ENCODE peak calls at places on chromosome 21, in ten cellular contexts. One of them, this sample, is unnamed.

GRCh38 chr21:42862774-42863503 is 16.4 kb downstream of the WDR4 start:
- DNase-seq in cardiac fibroblast: no peak
- DNase-seq in iPS DF 6.9: no peak
- DNase-seq in HL-60: no peak
- DNase-seq in aorta: no peak
- DNase-seq in AG04450: no peak
- DNase-seq in retinal pigment epithelial cell: no peak
- DNase-seq in uterus: no peak
- DNase-seq in AG10803: no peak
- DNase-seq in K562: no peak
- DNase-seq in this sample: no peak

GRCh38 chr21:25895565-25896205 is 160.9 kb downstream of the GABPA start:
- DNase-seq in uterus: no peak
- DNase-seq in aorta: no peak
- DNase-seq in HL-60: peak; percentile 10
- DNase-seq in AG10803: peak; percentile 39
- DNase-seq in K562: peak; percentile 21
- DNase-seq in iPS DF 6.9: no peak
- DNase-seq in retinal pigment epithelial cell: no peak
- DNase-seq in AG04450: no peak
- DNase-seq in cardiac fibroblast: peak; percentile 59
- DNase-seq in this sample: no peak

GRCh38 chr21:24197956-24198355 is 1409.3 kb downstream of the MRPL39 start:
- DNase-seq in aorta: no peak
- DNase-seq in AG10803: no peak
- DNase-seq in cardiac fibroblast: no peak
- DNase-seq in retinal pigment epithelial cell: no peak
- DNase-seq in iPS DF 6.9: no peak
- DNase-seq in HL-60: no peak
- DNase-seq in AG04450: no peak
- DNase-seq in K562: no peak
- DNase-seq in uterus: no peak
- DNase-seq in this sample: no peak

GRCh38 chr21:19322360-19322759 is 918.8 kb upstream of the TMPRSS15 start:
- DNase-seq in AG10803: no peak
- DNase-seq in K562: no peak
- DNase-seq in aorta: no peak
- DNase-seq in retinal pigment epithelial cell: no peak
- DNase-seq in uterus: no peak
- DNase-seq in iPS DF 6.9: no peak
- DNase-seq in cardiac fibroblast: no peak
- DNase-seq in AG04450: no peak
- DNase-seq in HL-60: no peak
- DNase-seq in this sample: no peak

GRCh38 chr21:31218830-31219608 is 125.0 kb downstream of the TIAM1 start:
- DNase-seq in cardiac fibroblast: peak; percentile 55
- DNase-seq in AG04450: no peak
- DNase-seq in uterus: peak; percentile 55
- DNase-seq in retinal pigment epithelial cell: no peak
- DNase-seq in AG10803: peak; percentile 61
- DNase-seq in aorta: no peak
- DNase-seq in iPS DF 6.9: no peak
- DNase-seq in K562: no peak
- DNase-seq in HL-60: no peak
- DNase-seq in this sample: peak; percentile 54

GRCh38 chr21:25907573-25908275 is 173.0 kb downstream of the GABPA start:
- DNase-seq in retinal pigment epithelial cell: no peak
- DNase-seq in K562: no peak
- DNase-seq in iPS DF 6.9: no peak
- DNase-seq in AG04450: no peak
- DNase-seq in cardiac fibroblast: no peak
- DNase-seq in uterus: no peak
- DNase-seq in AG10803: no peak
- DNase-seq in HL-60: no peak
- DNase-seq in aorta: no peak
- DNase-seq in this sample: no peak

GRCh38 chr21:26506951-26507350 is 66.1 kb downstream of the CYYR1 start:
- DNase-seq in aorta: no peak
- DNase-seq in cardiac fibroblast: peak; percentile 68
- DNase-seq in retinal pigment epithelial cell: no peak
- DNase-seq in iPS DF 6.9: no peak
- DNase-seq in uterus: no peak
- DNase-seq in HL-60: no peak
- DNase-seq in K562: no peak
- DNase-seq in AG10803: peak; percentile 72
- DNase-seq in AG04450: no peak
- DNase-seq in this sample: no peak

GRCh38 chr21:21345296-21345695 is 347.1 kb downstream of the NCAM2 start:
- DNase-seq in AG04450: no peak
- DNase-seq in iPS DF 6.9: no peak
- DNase-seq in cardiac fibroblast: no peak
- DNase-seq in aorta: no peak
- DNase-seq in K562: no peak
- DNase-seq in HL-60: no peak
- DNase-seq in uterus: no peak
- DNase-seq in retinal pigment epithelial cell: no peak
- DNase-seq in AG10803: no peak
- DNase-seq in this sample: no peak

GRCh38 chr21:40487406-40487805 is 359.6 kb downstream of the DSCAM start:
- DNase-seq in iPS DF 6.9: no peak
- DNase-seq in HL-60: no peak
- DNase-seq in uterus: no peak
- DNase-seq in retinal pigment epithelial cell: no peak
- DNase-seq in AG10803: no peak
- DNase-seq in AG04450: no peak
- DNase-seq in K562: no peak
- DNase-seq in aorta: no peak
- DNase-seq in cardiac fibroblast: no peak
- DNase-seq in this sample: no peak

GRCh38 chr21:40490408-40490807 is 356.6 kb downstream of the DSCAM start:
- DNase-seq in K562: no peak
- DNase-seq in AG10803: no peak
- DNase-seq in retinal pigment epithelial cell: no peak
- DNase-seq in aorta: no peak
- DNase-seq in AG04450: no peak
- DNase-seq in uterus: no peak
- DNase-seq in iPS DF 6.9: no peak
- DNase-seq in cardiac fibroblast: no peak
- DNase-seq in HL-60: no peak
- DNase-seq in this sample: no peak
- H3K4me3 ChIP-seq in K562: no peak overlapping the region
- H3K4me3 ChIP-seq in AG10803: no peak overlapping the region
- H3K4me3 ChIP-seq in retinal pigment epithelial cell: no peak overlapping the region
- H3K4me3 ChIP-seq in aorta: no peak overlapping the region
- H3K4me3 ChIP-seq in AG04450: no peak overlapping the region
- H3K4me3 ChIP-seq in uterus: no peak overlapping the region
- H3K4me3 ChIP-seq in iPS DF 6.9: no peak overlapping the region
- H3K4me3 ChIP-seq in cardiac fibroblast: no peak overlapping the region
- H3K4me3 ChIP-seq in HL-60: no peak overlapping the region
- H3K4me3 ChIP-seq in this sample: no peak overlapping the region

GRCh38 chr21:34890724-34891609 is 158.1 kb downstream of the RUNX1 start:
- DNase-seq in HL-60: no peak
- DNase-seq in aorta: peak; percentile 68
- DNase-seq in retinal pigment epithelial cell: no peak
- DNase-seq in K562: no peak
- DNase-seq in cardiac fibroblast: peak; percentile 51
- DNase-seq in uterus: no peak
- DNase-seq in iPS DF 6.9: no peak
- DNase-seq in AG10803: peak; percentile 57
- DNase-seq in AG04450: no peak
- DNase-seq in this sample: peak; percentile 59

GRCh38 chr21:34889537-34890257 is 159.4 kb downstream of the RUNX1 start:
- DNase-seq in cardiac fibroblast: peak; percentile 84
- DNase-seq in retinal pigment epithelial cell: no peak
- DNase-seq in iPS DF 6.9: no peak
- DNase-seq in K562: peak; percentile 90
- DNase-seq in uterus: peak; percentile 70
- DNase-seq in AG10803: peak; percentile 88
- DNase-seq in AG04450: no peak
- DNase-seq in HL-60: peak; percentile 72
- DNase-seq in aorta: peak; percentile 88
- DNase-seq in this sample: peak; percentile 89

GRCh38 chr21:34892196-34892595 is 156.9 kb downstream of the RUNX1 start:
- DNase-seq in retinal pigment epithelial cell: no peak
- DNase-seq in aorta: no peak
- DNase-seq in HL-60: no peak
- DNase-seq in uterus: no peak
- DNase-seq in AG10803: peak; percentile 47
- DNase-seq in AG04450: no peak
- DNase-seq in K562: no peak
- DNase-seq in cardiac fibroblast: no peak
- DNase-seq in iPS DF 6.9: no peak
- DNase-seq in this sample: no peak

GRCh38 chr21:34890258-34890723 is 158.8 kb downstream of the RUNX1 start:
- DNase-seq in AG10803: no peak
- DNase-seq in iPS DF 6.9: no peak
- DNase-seq in HL-60: no peak
- DNase-seq in aorta: no peak
- DNase-seq in retinal pigment epithelial cell: no peak
- DNase-seq in AG04450: no peak
- DNase-seq in K562: no peak
- DNase-seq in uterus: no peak
- DNase-seq in cardiac fibroblast: no peak
- DNase-seq in this sample: no peak

GRCh38 chr21:34891610-34891943 is 157.5 kb downstream of the RUNX1 start:
- DNase-seq in iPS DF 6.9: no peak
- DNase-seq in aorta: no peak
- DNase-seq in AG10803: no peak
- DNase-seq in cardiac fibroblast: no peak
- DNase-seq in HL-60: no peak
- DNase-seq in K562: no peak
- DNase-seq in AG04450: no peak
- DNase-seq in retinal pigment epithelial cell: no peak
- DNase-seq in uterus: no peak
- DNase-seq in this sample: no peak
- H3K4me3 ChIP-seq in iPS DF 6.9: no peak overlapping the region
- H3K4me3 ChIP-seq in aorta: no peak overlapping the region
- H3K4me3 ChIP-seq in AG10803: peak overlapping the region; percentile 43
- H3K4me3 ChIP-seq in cardiac fibroblast: peak overlapping the region; percentile 32
- H3K4me3 ChIP-seq in HL-60: peak overlapping the region; percentile 29
- H3K4me3 ChIP-seq in K562: no peak overlapping the region
- H3K4me3 ChIP-seq in AG04450: peak overlapping the region; percentile 55
- H3K4me3 ChIP-seq in retinal pigment epithelial cell: peak overlapping the region; percentile 56
- H3K4me3 ChIP-seq in uterus: no peak overlapping the region
- H3K4me3 ChIP-seq in this sample: peak overlapping the region; percentile 70

GRCh38 chr21:44462090-44462833 is 7.0 kb downstream of the LRRC3 start:
- DNase-seq in aorta: peak; percentile 39
- DNase-seq in cardiac fibroblast: no peak
- DNase-seq in K562: no peak
- DNase-seq in iPS DF 6.9: no peak
- DNase-seq in HL-60: no peak
- DNase-seq in uterus: no peak
- DNase-seq in retinal pigment epithelial cell: no peak
- DNase-seq in AG04450: no peak
- DNase-seq in AG10803: no peak
- DNase-seq in this sample: no peak

GRCh38 chr21:44461438-44462089 is 6.3 kb downstream of the LRRC3 start:
- DNase-seq in HL-60: no peak
- DNase-seq in aorta: no peak
- DNase-seq in AG04450: no peak
- DNase-seq in iPS DF 6.9: no peak
- DNase-seq in K562: peak; percentile 37
- DNase-seq in retinal pigment epithelial cell: no peak
- DNase-seq in uterus: no peak
- DNase-seq in cardiac fibroblast: no peak
- DNase-seq in AG10803: peak; percentile 12
- DNase-seq in this sample: no peak

GRCh38 chr21:44462834-44463200 is 7.5 kb downstream of the LRRC3 start:
- DNase-seq in AG10803: no peak
- DNase-seq in uterus: no peak
- DNase-seq in cardiac fibroblast: no peak
- DNase-seq in retinal pigment epithelial cell: no peak
- DNase-seq in AG04450: no peak
- DNase-seq in aorta: no peak
- DNase-seq in K562: no peak
- DNase-seq in iPS DF 6.9: no peak
- DNase-seq in HL-60: no peak
- DNase-seq in this sample: no peak

GRCh38 chr21:44464351-44464750 is 9.0 kb downstream of the LRRC3 start:
- DNase-seq in cardiac fibroblast: no peak
- DNase-seq in retinal pigment epithelial cell: no peak
- DNase-seq in iPS DF 6.9: no peak
- DNase-seq in AG10803: no peak
- DNase-seq in K562: no peak
- DNase-seq in aorta: no peak
- DNase-seq in AG04450: no peak
- DNase-seq in uterus: no peak
- DNase-seq in HL-60: no peak
- DNase-seq in this sample: no peak

DNA sequence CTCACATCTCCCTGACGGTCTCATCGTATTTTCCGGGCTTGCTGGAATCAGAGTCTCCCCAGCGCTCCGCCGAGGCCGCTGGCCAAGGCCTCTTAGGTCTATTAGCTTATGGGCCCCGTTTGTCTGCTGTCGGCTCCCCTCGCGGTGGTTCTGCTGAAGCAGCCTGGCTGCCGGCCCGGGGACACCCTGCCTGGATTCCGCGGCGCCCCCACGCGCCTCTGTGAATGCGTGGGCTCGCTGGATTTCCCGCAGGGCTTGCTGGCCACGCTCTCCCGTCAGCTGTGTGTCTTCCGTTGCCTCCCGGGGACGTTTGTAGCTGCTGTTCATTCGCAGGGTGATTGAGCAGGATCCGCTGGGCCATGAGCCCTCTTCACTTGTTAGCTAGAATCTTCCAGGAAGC is 8.4 kb downstream of the LRRC3 start:
- DNase-seq in aorta: no peak
- DNase-seq in AG10803: no peak
- DNase-seq in cardiac fibroblast: no peak
- DNase-seq in HL-60: no peak
- DNase-seq in retinal pigment epithelial cell: no peak
- DNase-seq in uterus: peak; percentile 39
- DNase-seq in AG04450: no peak
- DNase-seq in iPS DF 6.9: no peak
- DNase-seq in K562: no peak
- DNase-seq in this sample: no peak
- H3K4me3 ChIP-seq in aorta: no peak overlapping the region
- H3K4me3 ChIP-seq in AG10803: no peak overlapping the region
- H3K4me3 ChIP-seq in cardiac fibroblast: no peak overlapping the region
- H3K4me3 ChIP-seq in HL-60: no peak overlapping the region
- H3K4me3 ChIP-seq in retinal pigment epithelial cell: no peak overlapping the region
- H3K4me3 ChIP-seq in uterus: no peak overlapping the region
- H3K4me3 ChIP-seq in AG04450: no peak overlapping the region
- H3K4me3 ChIP-seq in iPS DF 6.9: no peak overlapping the region
- H3K4me3 ChIP-seq in K562: no peak overlapping the region
- H3K4me3 ChIP-seq in this sample: no peak overlapping the region

GRCh38 chr21:38824124-38824822 is 18.5 kb downstream of the ETS2 start:
- DNase-seq in uterus: no peak
- DNase-seq in aorta: no peak
- DNase-seq in AG10803: peak; percentile 77
- DNase-seq in AG04450: peak; percentile 68
- DNase-seq in cardiac fibroblast: peak; percentile 74
- DNase-seq in iPS DF 6.9: no peak
- DNase-seq in retinal pigment epithelial cell: no peak
- DNase-seq in HL-60: no peak
- DNase-seq in K562: no peak
- DNase-seq in this sample: no peak

GRCh38 chr21:38823737-38824123 is 18.0 kb downstream of the ETS2 start:
- DNase-seq in retinal pigment epithelial cell: no peak
- DNase-seq in uterus: no peak
- DNase-seq in cardiac fibroblast: no peak
- DNase-seq in aorta: no peak
- DNase-seq in AG04450: no peak
- DNase-seq in HL-60: no peak
- DNase-seq in K562: no peak
- DNase-seq in iPS DF 6.9: no peak
- DNase-seq in AG10803: no peak
- DNase-seq in this sample: no peak

GRCh38 chr21:38821248-38821647 is 15.5 kb downstream of the ETS2 start:
- DNase-seq in cardiac fibroblast: no peak
- DNase-seq in uterus: no peak
- DNase-seq in AG04450: no peak
- DNase-seq in HL-60: no peak
- DNase-seq in K562: no peak
- DNase-seq in iPS DF 6.9: no peak
- DNase-seq in retinal pigment epithelial cell: no peak
- DNase-seq in aorta: no peak
- DNase-seq in AG10803: no peak
- DNase-seq in this sample: no peak

GRCh38 chr21:38821959-38822682 is 16.4 kb downstream of the ETS2 start:
- DNase-seq in AG04450: no peak
- DNase-seq in HL-60: no peak
- DNase-seq in K562: no peak
- DNase-seq in uterus: no peak
- DNase-seq in retinal pigment epithelial cell: no peak
- DNase-seq in AG10803: no peak
- DNase-seq in cardiac fibroblast: no peak
- DNase-seq in aorta: no peak
- DNase-seq in iPS DF 6.9: no peak
- DNase-seq in this sample: no peak

GRCh38 chr21:38822754-38823374 is 17.1 kb downstream of the ETS2 start:
- DNase-seq in retinal pigment epithelial cell: no peak
- DNase-seq in AG04450: no peak
- DNase-seq in K562: no peak
- DNase-seq in HL-60: no peak
- DNase-seq in AG10803: no peak
- DNase-seq in uterus: no peak
- DNase-seq in cardiac fibroblast: no peak
- DNase-seq in iPS DF 6.9: no peak
- DNase-seq in aorta: peak; percentile 63
- DNase-seq in this sample: no peak
- H3K4me3 ChIP-seq in retinal pigment epithelial cell: no peak overlapping the region
- H3K4me3 ChIP-seq in AG04450: no peak overlapping the region
- H3K4me3 ChIP-seq in K562: no peak overlapping the region
- H3K4me3 ChIP-seq in HL-60: no peak overlapping the region
- H3K4me3 ChIP-seq in AG10803: no peak overlapping the region
- H3K4me3 ChIP-seq in uterus: no peak overlapping the region
- H3K4me3 ChIP-seq in cardiac fibroblast: no peak overlapping the region
- H3K4me3 ChIP-seq in iPS DF 6.9: no peak overlapping the region
- H3K4me3 ChIP-seq in aorta: no peak overlapping the region
- H3K4me3 ChIP-seq in this sample: no peak overlapping the region